ENCODE peak calls at places on chromosome 5, in four cellular contexts. C, S, K and N are unnamed samples.

GRCh38 chr5:160923927-160924705 is 72.1 kb upstream of the ATP10B start:
- DNase-seq in C (no peak), K (no peak), S (no peak), N (no peak)

GRCh38 chr5:137415231-137415681 is 83.9 kb downstream of the SPOCK1 start:
- DNase-seq in C (no peak), S (peak; percentile 77), K (no peak), N (no peak)

GRCh38 chr5:172541119-172541763 is 86.9 kb upstream of the SH3PXD2B start:
- DNase-seq in C (no peak), K (no peak), S (no peak), N (no peak)

GRCh38 chr5:128197911-128198522 is 114.5 kb downstream of the SLC12A2 start:
- DNase-seq in S (no peak), K (no peak), C (no peak), N (no peak)

GRCh38 chr5:78277715-78278114 is 16.8 kb downstream of the AP3B1 start:
- DNase-seq in S (no peak), K (no peak), C (no peak), N (no peak)

GRCh38 chr5:33194914-33195313 is 245.9 kb upstream of the TARS1 start:
- DNase-seq in S (no peak), C (no peak), K (no peak), N (no peak)

GRCh38 chr5:58751222-58751621 is 168.3 kb downstream of the RAB3C start:
- DNase-seq in K (no peak), S (no peak), C (no peak), N (peak; percentile 27)

GRCh38 chr5:32736842-32737241 is 25.7 kb downstream of the NPR3 start:
- DNase-seq in C (no peak), S (no peak), K (no peak), N (no peak)

GRCh38 chr5:1765880-1766235 is 33.8 kb downstream of the MRPL36 start:
- DNase-seq in C (no peak), K (no peak), S (no peak), N (no peak)

GRCh38 chr5:57745029-57745428 is 262.4 kb upstream of the ACTBL2 start:
- DNase-seq in C (no peak), K (no peak), S (no peak), N (no peak)

GRCh38 chr5:108264533-108264932 is 117.4 kb downstream of the FBXL17 start:
- DNase-seq in S (no peak), K (no peak), C (no peak), N (no peak)

GRCh38 chr5:168295574-168296201 is 4.2 kb downstream of the WWC1 start:
- DNase-seq in S (peak; percentile 87), C (peak; percentile 46), K (no peak), N (no peak)

GRCh38 chr5:134003957-134004625 is 684 bp downstream of the VDAC1 start:
- DNase-seq in S (peak; percentile 39), C (no peak), K (no peak), N (no peak)

GRCh38 chr5:125023673-125024072 is 277.2 kb upstream of the ZNF608 start:
- DNase-seq in S (no peak), C (no peak), K (no peak), N (no peak)

GRCh38 chr5:67581203-67581602 is 384.6 kb upstream of the CD180 start:
- DNase-seq in K (no peak), S (no peak), C (no peak), N (no peak)

GRCh38 chr5:122319897-122320296 is 7.9 kb downstream of the SNCAIP start:
- DNase-seq in K (no peak), S (no peak), C (no peak), N (no peak)

GRCh38 chr5:95730011-95730700 is 980 bp upstream of the RHOBTB3 start:
- DNase-seq in K (no peak), C (no peak), S (no peak), N (no peak)

GRCh38 chr5:173329370-173330150 is 1.3 kb upstream of the STC2 start:
- DNase-seq in S (no peak), C (no peak), K (peak; percentile 7), N (peak; percentile 72)